ENCODE peak calls at places on chromosome X, in nine cellular contexts. F, I, L, G, W, D, Q, K and A are unnamed samples.

GRCh38 chrX:81241753-81242152 is 39.9 kb downstream of the SH3BGRL start:
- DNase-seq in F (no peak), I (no peak), L (no peak), G (no peak), W (no peak), D (no peak), Q (no peak), K (no peak), A (no peak)

GRCh38 chrX:40511258-40511657 is 69.5 kb upstream of the ATP6AP2 start:
- DNase-seq in F (no peak), I (no peak), L (no peak), G (no peak), W (no peak), D (no peak), Q (no peak), K (no peak), A (no peak)

GRCh38 chrX:39859991-39860861 is 237.5 kb downstream of the BCOR start:
- DNase-seq in F (peak; percentile 80), I (no peak), L (peak; percentile 67), G (peak; percentile 46), W (peak; percentile 74), D (no peak), Q (no peak), K (peak; percentile 34), A (peak; percentile 65)

GRCh38 chrX:38484607-38485498 is 76.5 kb upstream of the TSPAN7 start:
- DNase-seq in F (no peak), I (no peak), L (no peak), G (no peak), W (no peak), D (no peak), Q (no peak), K (no peak), A (no peak)

GRCh38 chrX:7263961-7264360 is 116.0 kb upstream of the PUDP start:
- DNase-seq in F (no peak), I (no peak), L (no peak), G (no peak), W (no peak), D (no peak), Q (no peak), K (no peak), A (peak; percentile 23)

GRCh38 chrX:39752820-39753219 is 344.9 kb downstream of the BCOR start:
- DNase-seq in F (peak; percentile 29), I (no peak), L (no peak), G (no peak), W (no peak), D (no peak), Q (peak; percentile 39), K (no peak), A (no peak)

GRCh38 chrX:131747173-131747572 is 203.3 kb downstream of the OR13H1 start:
- DNase-seq in F (peak; percentile 80), I (no peak), L (peak; percentile 34), G (peak; percentile 64), W (no peak), D (no peak), Q (no peak), K (peak; percentile 74), A (no peak)

GRCh38 chrX:39174761-39175417 is 373.6 kb downstream of the MID1IP1 start:
- DNase-seq in F (no peak), I (no peak), L (no peak), G (no peak), W (peak; percentile 32), D (no peak), Q (peak; percentile 14), K (no peak), A (peak; percentile 17)

GRCh38 chrX:46381630-46382029 is 163.6 kb downstream of the ZNF674 start:
- DNase-seq in F (peak; percentile 47), I (no peak), L (peak; percentile 28), G (peak; percentile 3), W (peak; percentile 23), D (no peak), Q (no peak), K (no peak), A (peak; percentile 35)

GRCh38 chrX:12865359-12865758 is 1.5 kb upstream of the TLR7 start:
- DNase-seq in F (no peak), I (no peak), L (no peak), G (no peak), W (no peak), D (no peak), Q (no peak), K (no peak), A (no peak)

GRCh38 chrX:42269186-42269585 is 345.8 kb upstream of the CASK start:
- DNase-seq in F (no peak), I (no peak), L (no peak), G (no peak), W (no peak), D (no peak), Q (no peak), K (no peak), A (peak; percentile 34)

GRCh38 chrX:23548164-23548563 is 119.1 kb upstream of the PRDX4 start:
- DNase-seq in F (no peak), I (no peak), L (no peak), G (no peak), W (no peak), D (no peak), Q (no peak), K (no peak), A (peak; percentile 6)

GRCh38 chrX:137916090-137916746 is 350.3 kb downstream of the ZIC3 start:
- DNase-seq in F (no peak), I (no peak), L (no peak), G (no peak), W (no peak), D (no peak), Q (no peak), K (no peak), A (no peak)

GRCh38 chrX:25079020-25079419 is 63.3 kb upstream of the ARX start:
- DNase-seq in F (no peak), I (no peak), L (no peak), G (no peak), W (no peak), D (no peak), Q (no peak), K (no peak), A (no peak)

GRCh38 chrX:145533534-145533933 is 284.1 kb upstream of the SLITRK2 start:
- DNase-seq in F (no peak), I (no peak), L (no peak), G (no peak), W (no peak), D (no peak), Q (no peak), K (no peak), A (no peak)

GRCh38 chrX:118325453-118325852 is 20.5 kb upstream of the WDR44 start:
- DNase-seq in F (no peak), I (no peak), L (no peak), G (no peak), W (no peak), D (no peak), Q (no peak), K (no peak), A (peak; percentile 21)

GRCh38 chrX:94045724-94046123 is 371.7 kb downstream of the FAM133A start:
- DNase-seq in F (no peak), I (no peak), L (no peak), G (no peak), W (no peak), D (no peak), Q (no peak), K (no peak), A (no peak)

GRCh38 chrX:149962859-149963757 is 24.8 kb upstream of the EOLA2 start:
- DNase-seq in F (peak; percentile 37), I (no peak), L (peak; percentile 20), G (no peak), W (no peak), D (no peak), Q (peak; percentile 9), K (no peak), A (peak; percentile 80)

GRCh38 chrX:139126493-139126892 is 404.0 kb upstream of the F9 start:
- DNase-seq in F (peak; percentile 21), I (no peak), L (peak; percentile 4), G (no peak), W (no peak), D (no peak), Q (no peak), K (no peak), A (peak; percentile 37)

GRCh38 chrX:153783378-153784013 is 2.7 kb downstream of the SRPK3 start:
- DNase-seq in F (no peak), I (no peak), L (no peak), G (no peak), W (no peak), D (no peak), Q (no peak), K (no peak), A (no peak)

GRCh38 chrX:31800219-31800618 is 728.4 kb upstream of the FTHL17 start:
- DNase-seq in F (no peak), I (no peak), L (no peak), G (no peak), W (no peak), D (no peak), Q (no peak), K (no peak), A (no peak)

GRCh38 chrX:37796805-37797204 is 16.9 kb downstream of the CYBB start:
- DNase-seq in F (peak; percentile 91), I (no peak), L (no peak), G (no peak), W (no peak), D (no peak), Q (no peak), K (no peak), A (no peak)

GRCh38 chrX:39941332-39941920 is 156.3 kb downstream of the BCOR start:
- DNase-seq in F (no peak), I (no peak), L (no peak), G (no peak), W (no peak), D (no peak), Q (no peak), K (no peak), A (no peak)

GRCh38 chrX:129577473-129577872 is 37.4 kb downstream of the OCRL start:
- DNase-seq in F (no peak), I (no peak), L (no peak), G (no peak), W (no peak), D (no peak), Q (no peak), K (no peak), A (peak; percentile 91)

GRCh38 chrX:86002076-86002896 is 45.1 kb downstream of the CHM start:
- DNase-seq in F (peak; percentile 1), I (no peak), L (no peak), G (no peak), W (peak; percentile 20), D (no peak), Q (peak; percentile 3), K (no peak), A (no peak)

GRCh38 chrX:12961191-12961718 is 13.7 kb upstream of the TMSB4X start:
- DNase-seq in F (no peak), I (no peak), L (peak; percentile 17), G (no peak), W (no peak), D (no peak), Q (no peak), K (no peak), A (peak; percentile 19)

GRCh38 chrX:111511477-111511876 is at the start of gene SERTM2:
- DNase-seq in F (peak; percentile 4), I (no peak), L (no peak), G (no peak), W (no peak), D (no peak), Q (no peak), K (no peak), A (no peak)

GRCh38 chrX:3161686-3162085 is 120.4 kb downstream of the ARSF start:
- DNase-seq in F (no peak), I (no peak), L (no peak), G (no peak), W (no peak), D (no peak), Q (no peak), K (no peak), A (peak; percentile 74)

GRCh38 chrX:21975827-21976226 is 35.3 kb downstream of the SMS start:
- DNase-seq in F (no peak), I (no peak), L (no peak), G (no peak), W (no peak), D (no peak), Q (no peak), K (no peak), A (peak; percentile 75)